ENCODE peak calls at places on chromosomes 6 and 20, in nine cellular contexts. One of them, this sample, is unnamed.
A peak's percentile ranks its signal among the peaks of the same experiment; 100 is the strongest.

GRCh38 chr6:356828-357251 is 34.7 kb upstream of the IRF4 start:
- DNase-seq in tibial artery: peak; percentile 73
- DNase-seq in progenitor cell of endocrine pancreas: no peak
- DNase-seq in Calu3: no peak
- DNase-seq in breast epithelium: no peak
- DNase-seq in psoas muscle: no peak
- DNase-seq in dorsolateral prefrontal cortex: no peak
- DNase-seq in upper lobe of right lung: peak; percentile 65
- DNase-seq in cardiac muscle cell: no peak
- DNase-seq in this sample: no peak

GRCh38 chr6:136326038-136326561 is 36.5 kb upstream of the BCLAF1 start:
- DNase-seq in progenitor cell of endocrine pancreas: no peak
- DNase-seq in tibial artery: no peak
- DNase-seq in cardiac muscle cell: peak; percentile 30
- DNase-seq in psoas muscle: no peak
- DNase-seq in Calu3: no peak
- DNase-seq in breast epithelium: no peak
- DNase-seq in dorsolateral prefrontal cortex: no peak
- DNase-seq in upper lobe of right lung: no peak
- DNase-seq in this sample: no peak

GRCh38 chr6:37919417-37920157 is 100.1 kb downstream of the ZFAND3 start:
- DNase-seq in breast epithelium: no peak
- DNase-seq in tibial artery: no peak
- DNase-seq in Calu3: no peak
- DNase-seq in cardiac muscle cell: peak; percentile 70
- DNase-seq in psoas muscle: no peak
- DNase-seq in dorsolateral prefrontal cortex: no peak
- DNase-seq in progenitor cell of endocrine pancreas: no peak
- DNase-seq in upper lobe of right lung: no peak
- DNase-seq in this sample: no peak

GRCh38 chr6:14874975-14875677 is 370.7 kb upstream of the JARID2 start:
- DNase-seq in Calu3: no peak
- DNase-seq in cardiac muscle cell: no peak
- DNase-seq in progenitor cell of endocrine pancreas: no peak
- DNase-seq in upper lobe of right lung: no peak
- DNase-seq in breast epithelium: no peak
- DNase-seq in psoas muscle: no peak
- DNase-seq in tibial artery: no peak
- DNase-seq in dorsolateral prefrontal cortex: no peak
- DNase-seq in this sample: no peak

GRCh38 chr6:1254326-1254725 is 57.6 kb upstream of the FOXQ1 start:
- DNase-seq in progenitor cell of endocrine pancreas: no peak
- DNase-seq in breast epithelium: no peak
- DNase-seq in dorsolateral prefrontal cortex: no peak
- DNase-seq in cardiac muscle cell: no peak
- DNase-seq in tibial artery: no peak
- DNase-seq in upper lobe of right lung: no peak
- DNase-seq in psoas muscle: no peak
- DNase-seq in Calu3: no peak
- DNase-seq in this sample: no peak

GRCh38 chr20:53595018-53595378 is 1.4 kb upstream of the ZNF217 start:
- DNase-seq in cardiac muscle cell: no peak
- DNase-seq in dorsolateral prefrontal cortex: no peak
- DNase-seq in Calu3: no peak
- DNase-seq in progenitor cell of endocrine pancreas: no peak
- DNase-seq in tibial artery: no peak
- DNase-seq in psoas muscle: no peak
- DNase-seq in upper lobe of right lung: no peak
- DNase-seq in breast epithelium: no peak
- DNase-seq in this sample: no peak

GRCh38 chr6:3625161-3625979 is 126.1 kb downstream of the PXDC1 start:
- DNase-seq in upper lobe of right lung: no peak
- DNase-seq in tibial artery: no peak
- DNase-seq in dorsolateral prefrontal cortex: no peak
- DNase-seq in progenitor cell of endocrine pancreas: no peak
- DNase-seq in breast epithelium: peak; percentile 15
- DNase-seq in Calu3: no peak
- DNase-seq in psoas muscle: no peak
- DNase-seq in cardiac muscle cell: no peak
- DNase-seq in this sample: no peak

GRCh38 chr6:46923476-46923875 is 1.7 kb upstream of the ADGRF5 start:
- DNase-seq in progenitor cell of endocrine pancreas: no peak
- DNase-seq in breast epithelium: no peak
- DNase-seq in tibial artery: no peak
- DNase-seq in psoas muscle: no peak
- DNase-seq in Calu3: no peak
- DNase-seq in upper lobe of right lung: no peak
- DNase-seq in cardiac muscle cell: no peak
- DNase-seq in dorsolateral prefrontal cortex: no peak
- DNase-seq in this sample: no peak

GRCh38 chr20:58017237-58017969 is 211.1 kb downstream of the ANKRD60 start:
- DNase-seq in Calu3: peak; percentile 99
- DNase-seq in cardiac muscle cell: no peak
- DNase-seq in progenitor cell of endocrine pancreas: no peak
- DNase-seq in tibial artery: peak; percentile 26
- DNase-seq in psoas muscle: no peak
- DNase-seq in breast epithelium: peak; percentile 96
- DNase-seq in dorsolateral prefrontal cortex: peak; percentile 94
- DNase-seq in upper lobe of right lung: no peak
- DNase-seq in this sample: peak; percentile 16

GRCh38 chr20:11378252-11378651 is 539.4 kb upstream of the BTBD3 start:
- DNase-seq in cardiac muscle cell: no peak
- DNase-seq in upper lobe of right lung: no peak
- DNase-seq in Calu3: no peak
- DNase-seq in psoas muscle: no peak
- DNase-seq in breast epithelium: no peak
- DNase-seq in progenitor cell of endocrine pancreas: no peak
- DNase-seq in tibial artery: no peak
- DNase-seq in dorsolateral prefrontal cortex: no peak
- DNase-seq in this sample: no peak

GRCh38 chr20:38275815-38276550 is 15.4 kb upstream of the KIAA1755 start:
- DNase-seq in cardiac muscle cell: peak; percentile 81
- DNase-seq in Calu3: peak; percentile 42
- DNase-seq in dorsolateral prefrontal cortex: no peak
- DNase-seq in progenitor cell of endocrine pancreas: no peak
- DNase-seq in psoas muscle: no peak
- DNase-seq in upper lobe of right lung: no peak
- DNase-seq in tibial artery: no peak
- DNase-seq in breast epithelium: no peak
- DNase-seq in this sample: no peak

GRCh38 chr6:143514996-143515760 is 3.7 kb upstream of the FUCA2 start:
- DNase-seq in breast epithelium: no peak
- DNase-seq in psoas muscle: peak; percentile 35
- DNase-seq in progenitor cell of endocrine pancreas: no peak
- DNase-seq in cardiac muscle cell: peak; percentile 63
- DNase-seq in Calu3: no peak
- DNase-seq in tibial artery: peak; percentile 43
- DNase-seq in upper lobe of right lung: no peak
- DNase-seq in dorsolateral prefrontal cortex: peak; percentile 39
- DNase-seq in this sample: no peak

GRCh38 chr6:159788276-159788675 is 1.1 kb downstream of the TCP1 start:
- DNase-seq in Calu3: no peak
- DNase-seq in progenitor cell of endocrine pancreas: no peak
- DNase-seq in cardiac muscle cell: no peak
- DNase-seq in upper lobe of right lung: no peak
- DNase-seq in breast epithelium: no peak
- DNase-seq in psoas muscle: no peak
- DNase-seq in tibial artery: no peak
- DNase-seq in dorsolateral prefrontal cortex: no peak
- DNase-seq in this sample: no peak

GRCh38 chr6:150527100-150527499 is 72.6 kb upstream of the PLEKHG1 start:
- DNase-seq in breast epithelium: no peak
- DNase-seq in Calu3: no peak
- DNase-seq in psoas muscle: no peak
- DNase-seq in cardiac muscle cell: peak; percentile 43
- DNase-seq in upper lobe of right lung: no peak
- DNase-seq in tibial artery: no peak
- DNase-seq in dorsolateral prefrontal cortex: no peak
- DNase-seq in progenitor cell of endocrine pancreas: no peak
- DNase-seq in this sample: no peak

GRCh38 chr20:60056345-60057122 is 98.3 kb downstream of the CDH26 start:
- DNase-seq in upper lobe of right lung: no peak
- DNase-seq in progenitor cell of endocrine pancreas: no peak
- DNase-seq in psoas muscle: no peak
- DNase-seq in tibial artery: no peak
- DNase-seq in dorsolateral prefrontal cortex: no peak
- DNase-seq in breast epithelium: no peak
- DNase-seq in cardiac muscle cell: no peak
- DNase-seq in Calu3: no peak
- DNase-seq in this sample: no peak

GRCh38 chr20:62413896-62414481 is 6.9 kb upstream of the CABLES2 start:
- DNase-seq in Calu3: peak; percentile 41
- DNase-seq in cardiac muscle cell: no peak
- DNase-seq in breast epithelium: no peak
- DNase-seq in progenitor cell of endocrine pancreas: no peak
- DNase-seq in tibial artery: no peak
- DNase-seq in dorsolateral prefrontal cortex: no peak
- DNase-seq in upper lobe of right lung: no peak
- DNase-seq in psoas muscle: no peak
- DNase-seq in this sample: no peak
- TF ChIP-seq CTCF in Calu3: peak; percentile 22
- TF ChIP-seq CTCF in cardiac muscle cell: peak; percentile 5
- TF ChIP-seq CTCF in breast epithelium: no peak
- TF ChIP-seq CTCF in progenitor cell of endocrine pancreas: no peak
- TF ChIP-seq CTCF in tibial artery: no peak
- TF ChIP-seq CTCF in dorsolateral prefrontal cortex: no peak
- TF ChIP-seq CTCF in upper lobe of right lung: no peak
- TF ChIP-seq CTCF in psoas muscle: no peak
- TF ChIP-seq CTCF in this sample: peak; percentile 16

GRCh38 chr6:88481519-88481918 is 315.4 kb upstream of the CNR1 start:
- DNase-seq in dorsolateral prefrontal cortex: no peak
- DNase-seq in Calu3: no peak
- DNase-seq in progenitor cell of endocrine pancreas: no peak
- DNase-seq in psoas muscle: no peak
- DNase-seq in tibial artery: no peak
- DNase-seq in breast epithelium: no peak
- DNase-seq in upper lobe of right lung: no peak
- DNase-seq in cardiac muscle cell: no peak
- DNase-seq in this sample: no peak

GRCh38 chr6:88480822-88481221 is 314.7 kb upstream of the CNR1 start:
- DNase-seq in cardiac muscle cell: no peak
- DNase-seq in progenitor cell of endocrine pancreas: no peak
- DNase-seq in Calu3: no peak
- DNase-seq in breast epithelium: no peak
- DNase-seq in tibial artery: no peak
- DNase-seq in upper lobe of right lung: no peak
- DNase-seq in psoas muscle: no peak
- DNase-seq in dorsolateral prefrontal cortex: no peak
- DNase-seq in this sample: no peak

DNA sequence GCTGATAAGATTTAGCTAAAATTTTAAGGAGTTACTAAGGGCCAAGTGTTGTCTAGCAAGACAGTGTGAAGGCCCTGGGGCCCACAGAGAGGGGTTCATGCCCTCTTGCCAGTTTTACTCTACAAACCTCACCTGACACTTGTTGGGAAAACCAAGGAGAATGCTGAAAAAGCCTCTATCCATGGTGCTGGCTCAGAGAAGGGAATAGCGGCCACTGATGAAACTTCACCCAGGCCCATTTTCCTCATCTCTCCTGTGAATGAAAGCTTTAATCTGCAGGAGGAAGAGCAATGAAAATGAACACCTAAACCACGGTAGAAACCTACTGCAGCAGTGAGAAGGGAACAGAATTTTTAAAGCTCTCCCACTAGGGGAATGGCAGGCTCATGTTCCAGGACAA is 317.3 kb upstream of the CNR1 start:
- DNase-seq in breast epithelium: no peak
- DNase-seq in cardiac muscle cell: no peak
- DNase-seq in tibial artery: no peak
- DNase-seq in upper lobe of right lung: no peak
- DNase-seq in progenitor cell of endocrine pancreas: no peak
- DNase-seq in Calu3: no peak
- DNase-seq in psoas muscle: no peak
- DNase-seq in dorsolateral prefrontal cortex: no peak
- DNase-seq in this sample: no peak
- TF ChIP-seq CTCF in breast epithelium: no peak
- TF ChIP-seq CTCF in cardiac muscle cell: no peak
- TF ChIP-seq CTCF in tibial artery: no peak
- TF ChIP-seq CTCF in upper lobe of right lung: no peak
- TF ChIP-seq CTCF in progenitor cell of endocrine pancreas: no peak
- TF ChIP-seq CTCF in Calu3: no peak
- TF ChIP-seq CTCF in psoas muscle: no peak
- TF ChIP-seq CTCF in dorsolateral prefrontal cortex: no peak
- TF ChIP-seq CTCF in this sample: no peak

GRCh38 chr20:16064991-16065707 is 508.1 kb downstream of the KIF16B start:
- DNase-seq in tibial artery: no peak
- DNase-seq in psoas muscle: no peak
- DNase-seq in dorsolateral prefrontal cortex: peak; percentile 43
- DNase-seq in Calu3: no peak
- DNase-seq in cardiac muscle cell: no peak
- DNase-seq in progenitor cell of endocrine pancreas: no peak
- DNase-seq in upper lobe of right lung: no peak
- DNase-seq in breast epithelium: no peak
- DNase-seq in this sample: no peak
- TF ChIP-seq CTCF in tibial artery: no peak
- TF ChIP-seq CTCF in psoas muscle: no peak
- TF ChIP-seq CTCF in dorsolateral prefrontal cortex: no peak
- TF ChIP-seq CTCF in Calu3: no peak
- TF ChIP-seq CTCF in cardiac muscle cell: no peak
- TF ChIP-seq CTCF in progenitor cell of endocrine pancreas: no peak
- TF ChIP-seq CTCF in upper lobe of right lung: no peak
- TF ChIP-seq CTCF in breast epithelium: no peak
- TF ChIP-seq CTCF in this sample: no peak

DNA sequence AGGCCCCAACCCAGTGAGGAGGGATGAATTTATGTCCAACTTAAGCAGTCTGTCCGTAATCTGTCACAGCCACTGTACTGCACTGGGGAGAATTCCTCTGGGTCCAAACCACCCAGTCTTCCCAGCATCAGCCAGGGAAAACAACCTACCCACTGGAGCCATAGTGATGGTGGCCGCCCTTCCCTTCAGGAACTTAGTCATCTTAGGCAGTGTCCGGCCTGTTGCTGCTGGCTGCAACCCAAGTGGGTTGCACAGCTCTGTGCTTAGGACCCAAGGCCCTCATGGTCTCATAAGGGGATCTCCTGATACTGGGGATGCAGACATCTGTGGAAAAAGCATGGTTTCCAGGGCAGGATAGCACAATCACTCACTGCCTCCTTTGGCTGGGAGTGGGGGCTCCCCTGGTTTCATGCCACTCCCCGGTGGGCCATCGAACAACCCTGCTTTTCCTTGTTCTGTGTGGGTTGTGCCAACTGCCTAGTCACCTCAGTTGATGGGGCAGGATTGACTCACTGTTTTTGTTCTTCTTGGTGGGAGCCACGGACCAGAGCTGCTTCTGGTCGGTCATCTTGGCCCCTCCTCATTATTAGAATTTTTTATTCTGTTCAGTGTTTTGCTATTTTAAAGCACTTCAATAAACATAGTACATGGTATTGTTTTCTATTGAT is 591.9 kb downstream of the DOK5 start:
- DNase-seq in tibial artery: no peak
- DNase-seq in progenitor cell of endocrine pancreas: no peak
- DNase-seq in Calu3: no peak
- DNase-seq in dorsolateral prefrontal cortex: no peak
- DNase-seq in cardiac muscle cell: no peak
- DNase-seq in breast epithelium: no peak
- DNase-seq in upper lobe of right lung: no peak
- DNase-seq in psoas muscle: no peak
- DNase-seq in this sample: no peak
- TF ChIP-seq CTCF in tibial artery: no peak
- TF ChIP-seq CTCF in progenitor cell of endocrine pancreas: no peak
- TF ChIP-seq CTCF in Calu3: no peak
- TF ChIP-seq CTCF in dorsolateral prefrontal cortex: no peak
- TF ChIP-seq CTCF in cardiac muscle cell: no peak
- TF ChIP-seq CTCF in breast epithelium: no peak
- TF ChIP-seq CTCF in upper lobe of right lung: no peak
- TF ChIP-seq CTCF in psoas muscle: no peak
- TF ChIP-seq CTCF in this sample: no peak

This sample was measured in neural crest cell.